ENCODE peak calls at places on chromosomes 5 and 9, in seven cellular contexts. One of them, this sample, is unnamed.

GRCh38 chr5:64576241-64576640 is 70.4 kb downstream of the RGS7BP start:
- DNase-seq in cardiac muscle cell: no peak
- DNase-seq in omental fat pad: no peak
- DNase-seq in bronchial epithelial cell: peak; percentile 1
- DNase-seq in cardiac fibroblast: no peak
- DNase-seq in pancreas: no peak
- DNase-seq in ascending aorta: peak; percentile 69
- DNase-seq in this sample: no peak

GRCh38 chr9:68690088-68690487 is 15.0 kb upstream of the PIP5K1B start:
- DNase-seq in cardiac fibroblast: peak; percentile 74
- DNase-seq in bronchial epithelial cell: peak; percentile 4
- DNase-seq in cardiac muscle cell: peak; percentile 40
- DNase-seq in ascending aorta: peak; percentile 85
- DNase-seq in omental fat pad: no peak
- DNase-seq in pancreas: peak; percentile 56
- DNase-seq in this sample: no peak

GRCh38 chr9:14471041-14471440 is 157.1 kb upstream of the NFIB start:
- DNase-seq in cardiac muscle cell: no peak
- DNase-seq in bronchial epithelial cell: no peak
- DNase-seq in omental fat pad: no peak
- DNase-seq in ascending aorta: no peak
- DNase-seq in pancreas: no peak
- DNase-seq in cardiac fibroblast: no peak
- DNase-seq in this sample: no peak

GRCh38 chr9:2727966-2728613 is 10.8 kb downstream of the KCNV2 start:
- DNase-seq in cardiac fibroblast: peak; percentile 87
- DNase-seq in ascending aorta: no peak
- DNase-seq in cardiac muscle cell: peak; percentile 86
- DNase-seq in bronchial epithelial cell: peak; percentile 72
- DNase-seq in pancreas: peak; percentile 42
- DNase-seq in omental fat pad: no peak
- DNase-seq in this sample: no peak

GRCh38 chr5:135033026-135033861 is 784 bp downstream of the PITX1 start:
- DNase-seq in pancreas: no peak
- DNase-seq in ascending aorta: no peak
- DNase-seq in bronchial epithelial cell: peak; percentile 36
- DNase-seq in omental fat pad: no peak
- DNase-seq in cardiac fibroblast: peak; percentile 28
- DNase-seq in cardiac muscle cell: no peak
- DNase-seq in this sample: no peak

GRCh38 chr9:121768416-121769015 is 117.1 kb downstream of the DAB2IP start:
- DNase-seq in ascending aorta: no peak
- DNase-seq in cardiac fibroblast: no peak
- DNase-seq in pancreas: no peak
- DNase-seq in omental fat pad: no peak
- DNase-seq in cardiac muscle cell: no peak
- DNase-seq in bronchial epithelial cell: no peak
- DNase-seq in this sample: no peak

GRCh38 chr5:51433052-51433710 is 49.9 kb downstream of the ISL1 start:
- DNase-seq in omental fat pad: no peak
- DNase-seq in cardiac fibroblast: no peak
- DNase-seq in pancreas: no peak
- DNase-seq in bronchial epithelial cell: peak; percentile 55
- DNase-seq in ascending aorta: no peak
- DNase-seq in cardiac muscle cell: no peak
- DNase-seq in this sample: no peak

GRCh38 chr5:137217599-137218200 is 281.4 kb downstream of the SPOCK1 start:
- DNase-seq in ascending aorta: no peak
- DNase-seq in omental fat pad: no peak
- DNase-seq in bronchial epithelial cell: peak; percentile 73
- DNase-seq in cardiac fibroblast: peak; percentile 16
- DNase-seq in pancreas: no peak
- DNase-seq in cardiac muscle cell: peak; percentile 32
- DNase-seq in this sample: no peak

GRCh38 chr9:5186416-5187169 is 1.2 kb upstream of the INSL6 start:
- DNase-seq in bronchial epithelial cell: peak; percentile 68
- DNase-seq in ascending aorta: no peak
- DNase-seq in pancreas: peak; percentile 22
- DNase-seq in cardiac fibroblast: peak; percentile 72
- DNase-seq in omental fat pad: no peak
- DNase-seq in cardiac muscle cell: peak; percentile 75
- DNase-seq in this sample: peak; percentile 14

GRCh38 chr9:22119537-22120167 is 110.5 kb upstream of the CDKN2B start:
- DNase-seq in bronchial epithelial cell: peak; percentile 72
- DNase-seq in ascending aorta: no peak
- DNase-seq in omental fat pad: no peak
- DNase-seq in pancreas: no peak
- DNase-seq in cardiac fibroblast: peak; percentile 68
- DNase-seq in cardiac muscle cell: peak; percentile 66
- DNase-seq in this sample: no peak

GRCh38 chr5:139426222-139426885 is 13.0 kb downstream of the DNAJC18 start:
- DNase-seq in pancreas: no peak
- DNase-seq in omental fat pad: no peak
- DNase-seq in cardiac muscle cell: peak; percentile 58
- DNase-seq in bronchial epithelial cell: peak; percentile 36
- DNase-seq in cardiac fibroblast: peak; percentile 33
- DNase-seq in ascending aorta: peak; percentile 68
- DNase-seq in this sample: no peak

GRCh38 chr9:130453487-130453886 is 8.7 kb downstream of the ASS1 start:
- DNase-seq in bronchial epithelial cell: no peak
- DNase-seq in cardiac fibroblast: peak; percentile 71
- DNase-seq in omental fat pad: peak; percentile 61
- DNase-seq in ascending aorta: no peak
- DNase-seq in cardiac muscle cell: peak; percentile 72
- DNase-seq in pancreas: peak; percentile 76
- DNase-seq in this sample: no peak

GRCh38 chr5:128349044-128349629 is 188.9 kb downstream of the FBN2 start:
- DNase-seq in cardiac fibroblast: no peak
- DNase-seq in ascending aorta: no peak
- DNase-seq in pancreas: no peak
- DNase-seq in omental fat pad: no peak
- DNase-seq in cardiac muscle cell: no peak
- DNase-seq in bronchial epithelial cell: peak; percentile 96
- DNase-seq in this sample: no peak

GRCh38 chr9:69265891-69266290 is 59.1 kb upstream of the ENTREP1 start:
- DNase-seq in cardiac fibroblast: peak; percentile 15
- DNase-seq in bronchial epithelial cell: peak; percentile 24
- DNase-seq in cardiac muscle cell: peak; percentile 49
- DNase-seq in omental fat pad: no peak
- DNase-seq in ascending aorta: no peak
- DNase-seq in pancreas: no peak
- DNase-seq in this sample: no peak

GRCh38 chr9:35808433-35808832 is 3.6 kb downstream of the SPAG8 start:
- DNase-seq in cardiac muscle cell: no peak
- DNase-seq in ascending aorta: peak; percentile 56
- DNase-seq in pancreas: no peak
- DNase-seq in bronchial epithelial cell: no peak
- DNase-seq in cardiac fibroblast: no peak
- DNase-seq in omental fat pad: no peak
- DNase-seq in this sample: no peak

GRCh38 chr9:124810513-124811355 is 33.8 kb downstream of the OLFML2A start:
- DNase-seq in omental fat pad: no peak
- DNase-seq in pancreas: no peak
- DNase-seq in cardiac fibroblast: peak; percentile 78
- DNase-seq in bronchial epithelial cell: peak; percentile 73
- DNase-seq in ascending aorta: no peak
- DNase-seq in cardiac muscle cell: peak; percentile 74
- DNase-seq in this sample: no peak

GRCh38 chr5:176788931-176789872 is 21.2 kb upstream of the UNC5A start:
- DNase-seq in omental fat pad: no peak
- DNase-seq in bronchial epithelial cell: no peak
- DNase-seq in cardiac fibroblast: no peak
- DNase-seq in pancreas: no peak
- DNase-seq in cardiac muscle cell: no peak
- DNase-seq in ascending aorta: no peak
- DNase-seq in this sample: no peak

GRCh38 chr9:93596399-93596798 is 20.0 kb downstream of the PHF2 start:
- DNase-seq in bronchial epithelial cell: no peak
- DNase-seq in cardiac fibroblast: no peak
- DNase-seq in ascending aorta: peak; percentile 31
- DNase-seq in cardiac muscle cell: no peak
- DNase-seq in pancreas: no peak
- DNase-seq in omental fat pad: no peak
- DNase-seq in this sample: no peak

GRCh38 chr9:137243626-137244485 is 2.8 kb downstream of the TUBB4B start:
- DNase-seq in pancreas: no peak
- DNase-seq in ascending aorta: no peak
- DNase-seq in bronchial epithelial cell: peak; percentile 29
- DNase-seq in cardiac muscle cell: no peak
- DNase-seq in cardiac fibroblast: no peak
- DNase-seq in omental fat pad: no peak
- DNase-seq in this sample: no peak

DNA sequence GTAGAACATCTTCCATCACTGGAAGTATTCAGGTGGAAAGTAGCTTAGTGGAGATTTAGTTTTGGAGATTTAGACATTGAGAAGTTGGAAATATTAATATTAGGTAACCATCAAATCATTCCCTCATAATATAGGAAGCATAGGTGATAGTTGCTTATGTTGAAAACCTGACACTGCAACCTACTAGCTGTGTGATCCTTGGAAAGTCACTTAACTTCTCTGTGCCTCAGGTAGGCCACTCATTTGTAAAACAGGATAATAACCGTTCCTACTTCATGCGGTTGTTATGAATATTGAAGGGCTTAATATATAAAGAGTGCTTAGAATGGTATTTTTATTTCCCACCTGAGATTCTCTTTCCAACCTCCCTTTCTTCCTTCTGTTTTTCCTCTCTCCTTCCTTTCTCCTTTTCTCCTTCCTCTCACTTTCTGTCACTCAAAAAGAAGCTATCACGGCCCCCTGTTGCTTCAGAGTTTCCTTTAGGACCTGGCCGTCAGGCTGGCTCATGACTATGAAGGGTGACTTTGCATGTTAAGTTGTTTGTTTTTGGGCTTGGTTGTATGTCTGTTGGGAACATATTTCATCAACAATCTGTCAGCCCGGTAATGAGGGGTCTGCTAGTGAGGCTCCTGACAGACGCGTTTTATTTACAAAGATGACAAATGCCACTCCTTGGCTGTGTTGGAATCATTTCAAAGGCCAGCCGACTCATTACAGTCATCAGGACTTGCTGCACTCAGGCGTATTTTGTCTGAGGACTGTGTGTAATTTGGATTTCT is 31.0 kb downstream of the DOCK2 start:
- DNase-seq in omental fat pad: no peak
- DNase-seq in bronchial epithelial cell: peak; percentile 31
- DNase-seq in cardiac fibroblast: no peak
- DNase-seq in cardiac muscle cell: no peak
- DNase-seq in ascending aorta: no peak
- DNase-seq in pancreas: no peak
- DNase-seq in this sample: no peak
- TF ChIP-seq CTCF in omental fat pad: no peak
- TF ChIP-seq CTCF in bronchial epithelial cell: no peak
- TF ChIP-seq CTCF in cardiac fibroblast: no peak
- TF ChIP-seq CTCF in cardiac muscle cell: no peak
- TF ChIP-seq CTCF in ascending aorta: no peak
- TF ChIP-seq CTCF in pancreas: no peak
- TF ChIP-seq CTCF in this sample: no peak

GRCh38 chr5:98069876-98070512 is 703.5 kb upstream of the RGMB start:
- DNase-seq in cardiac muscle cell: peak; percentile 30
- DNase-seq in cardiac fibroblast: no peak
- DNase-seq in pancreas: no peak
- DNase-seq in bronchial epithelial cell: no peak
- DNase-seq in ascending aorta: no peak
- DNase-seq in omental fat pad: no peak
- DNase-seq in this sample: no peak
- TF ChIP-seq CTCF in cardiac muscle cell: no peak
- TF ChIP-seq CTCF in cardiac fibroblast: no peak
- TF ChIP-seq CTCF in pancreas: no peak
- TF ChIP-seq CTCF in bronchial epithelial cell: no peak
- TF ChIP-seq CTCF in ascending aorta: no peak
- TF ChIP-seq CTCF in omental fat pad: no peak
- TF ChIP-seq CTCF in this sample: no peak

GRCh38 chr5:172163346-172163745 is 24.7 kb downstream of the STK10 start:
- DNase-seq in cardiac muscle cell: no peak
- DNase-seq in bronchial epithelial cell: no peak
- DNase-seq in omental fat pad: no peak
- DNase-seq in ascending aorta: no peak
- DNase-seq in cardiac fibroblast: peak; percentile 23
- DNase-seq in pancreas: no peak
- DNase-seq in this sample: no peak

GRCh38 chr5:172160506-172160905 is 27.5 kb downstream of the STK10 start:
- DNase-seq in cardiac fibroblast: no peak
- DNase-seq in ascending aorta: no peak
- DNase-seq in pancreas: no peak
- DNase-seq in bronchial epithelial cell: no peak
- DNase-seq in cardiac muscle cell: no peak
- DNase-seq in omental fat pad: no peak
- DNase-seq in this sample: no peak

GRCh38 chr5:172165465-172165864 is 22.6 kb downstream of the STK10 start:
- DNase-seq in cardiac muscle cell: no peak
- DNase-seq in bronchial epithelial cell: no peak
- DNase-seq in ascending aorta: no peak
- DNase-seq in pancreas: no peak
- DNase-seq in cardiac fibroblast: no peak
- DNase-seq in omental fat pad: no peak
- DNase-seq in this sample: no peak

GRCh38 chr5:172164773-172165212 is 23.2 kb downstream of the STK10 start:
- DNase-seq in bronchial epithelial cell: no peak
- DNase-seq in omental fat pad: no peak
- DNase-seq in pancreas: no peak
- DNase-seq in ascending aorta: no peak
- DNase-seq in cardiac fibroblast: peak; percentile 65
- DNase-seq in cardiac muscle cell: peak; percentile 76
- DNase-seq in this sample: no peak

GRCh38 chr5:172162348-172162747 is 25.7 kb downstream of the STK10 start:
- DNase-seq in ascending aorta: no peak
- DNase-seq in omental fat pad: no peak
- DNase-seq in cardiac fibroblast: peak; percentile 75
- DNase-seq in cardiac muscle cell: peak; percentile 69
- DNase-seq in pancreas: no peak
- DNase-seq in bronchial epithelial cell: no peak
- DNase-seq in this sample: no peak
- TF ChIP-seq CTCF in ascending aorta: no peak
- TF ChIP-seq CTCF in omental fat pad: no peak
- TF ChIP-seq CTCF in cardiac fibroblast: no peak
- TF ChIP-seq CTCF in cardiac muscle cell: peak; percentile 39
- TF ChIP-seq CTCF in pancreas: no peak
- TF ChIP-seq CTCF in bronchial epithelial cell: no peak
- TF ChIP-seq CTCF in this sample: no peak

DNA sequence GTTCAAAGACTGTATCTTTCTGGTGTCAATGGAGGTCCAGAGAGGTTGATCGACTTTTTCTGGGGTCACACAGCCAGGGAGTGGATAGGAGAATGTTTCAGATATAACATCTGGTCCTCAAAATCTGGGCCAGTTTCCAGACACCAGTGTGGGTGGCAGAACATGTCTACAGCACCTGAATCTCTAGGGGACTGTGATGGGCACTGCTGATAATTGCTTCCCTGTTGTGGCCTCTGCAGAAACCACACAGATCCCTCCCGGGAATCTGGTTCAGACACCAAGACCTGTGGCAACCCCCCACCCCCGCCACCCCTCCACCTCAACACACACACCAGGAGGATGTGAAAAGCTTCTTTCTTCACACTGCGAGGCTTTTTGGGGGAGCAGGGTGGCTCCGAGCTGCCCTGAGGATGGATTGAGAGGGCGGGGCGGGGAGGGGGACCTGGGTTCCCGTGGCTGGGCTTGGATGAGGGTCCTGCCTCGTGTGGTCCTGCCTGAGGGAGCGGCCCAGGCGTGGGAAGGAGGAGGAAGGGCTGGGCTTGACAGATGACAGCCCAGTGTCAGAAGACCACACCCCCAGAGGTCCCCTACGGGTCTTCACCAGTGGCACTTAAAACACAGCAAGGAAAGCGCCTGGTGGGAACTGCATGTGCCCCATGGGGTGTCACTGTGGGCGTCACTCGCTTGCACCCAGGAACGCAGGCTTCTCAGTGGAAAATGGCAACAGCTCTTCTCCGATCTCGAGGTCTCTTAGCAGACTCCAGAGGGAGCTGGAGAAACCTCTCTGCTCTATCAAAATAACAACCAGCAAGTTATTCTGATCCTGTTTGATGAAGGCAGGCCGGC is 55.2 kb downstream of the TRIP13 start:
- DNase-seq in ascending aorta: no peak
- DNase-seq in cardiac muscle cell: peak; percentile 42
- DNase-seq in omental fat pad: no peak
- DNase-seq in cardiac fibroblast: peak; percentile 42
- DNase-seq in bronchial epithelial cell: no peak
- DNase-seq in pancreas: no peak
- DNase-seq in this sample: no peak
- TF ChIP-seq CTCF in ascending aorta: no peak
- TF ChIP-seq CTCF in cardiac muscle cell: peak; percentile 20
- TF ChIP-seq CTCF in omental fat pad: no peak
- TF ChIP-seq CTCF in cardiac fibroblast: no peak
- TF ChIP-seq CTCF in bronchial epithelial cell: no peak
- TF ChIP-seq CTCF in pancreas: no peak
- TF ChIP-seq CTCF in this sample: no peak

This sample was measured in D721Med.